ENCODE peak calls at places on chromosomes 7 and 10, in seven cellular contexts. One of them, this sample, is unnamed.

GRCh38 chr10:121722665-121723064 is 124.4 kb upstream of the FGFR2 start:
- ATAC-seq in esophagus mucosa: peak
- ATAC-seq in activated CD8-positive, alpha-beta T cell treated with anti-CD3 and anti-CD28 coated beads, Interleukin-2, amount 10 ng/mL, durations not matched to agents 7 days and 5 days: no peak
- ATAC-seq in HCT116: no peak
- ATAC-seq in mucosa of descending colon: no peak
- ATAC-seq in naive B cell: no peak
- ATAC-seq in lower lobe of right lung: no peak
- ATAC-seq in this sample: no peak

GRCh38 chr7:106424476-106425016 is 139.8 kb upstream of the NAMPT start:
- ATAC-seq in esophagus mucosa: peak
- ATAC-seq in activated CD8-positive, alpha-beta T cell treated with anti-CD3 and anti-CD28 coated beads, Interleukin-2, amount 10 ng/mL, durations not matched to agents 7 days and 5 days: no peak
- ATAC-seq in HCT116: no peak
- ATAC-seq in mucosa of descending colon: no peak
- ATAC-seq in naive B cell: no peak
- ATAC-seq in lower lobe of right lung: no peak
- ATAC-seq in this sample: no peak

GRCh38 chr7:71723859-71724258 is 591.9 kb downstream of the GALNT17 start:
- ATAC-seq in esophagus mucosa: no peak
- ATAC-seq in activated CD8-positive, alpha-beta T cell treated with anti-CD3 and anti-CD28 coated beads, Interleukin-2, amount 10 ng/mL, durations not matched to agents 7 days and 5 days: no peak
- ATAC-seq in HCT116: no peak
- ATAC-seq in mucosa of descending colon: no peak
- ATAC-seq in naive B cell: no peak
- ATAC-seq in lower lobe of right lung: no peak
- ATAC-seq in this sample: no peak

GRCh38 chr7:104931181-104931781 is 82.7 kb upstream of the KMT2E start:
- ATAC-seq in esophagus mucosa: peak
- ATAC-seq in activated CD8-positive, alpha-beta T cell treated with anti-CD3 and anti-CD28 coated beads, Interleukin-2, amount 10 ng/mL, durations not matched to agents 7 days and 5 days: no peak
- ATAC-seq in HCT116: no peak
- ATAC-seq in mucosa of descending colon: peak
- ATAC-seq in naive B cell: no peak
- ATAC-seq in lower lobe of right lung: no peak
- ATAC-seq in this sample: no peak

GRCh38 chr7:22786290-22786932 is 36.2 kb downstream of the TOMM7 start:
- ATAC-seq in esophagus mucosa: no peak
- ATAC-seq in activated CD8-positive, alpha-beta T cell treated with anti-CD3 and anti-CD28 coated beads, Interleukin-2, amount 10 ng/mL, durations not matched to agents 7 days and 5 days: no peak
- ATAC-seq in HCT116: no peak
- ATAC-seq in mucosa of descending colon: peak
- ATAC-seq in naive B cell: no peak
- ATAC-seq in lower lobe of right lung: no peak
- ATAC-seq in this sample: no peak

GRCh38 chr10:26015092-26015491 is 81.1 kb downstream of the MYO3A start:
- ATAC-seq in esophagus mucosa: no peak
- ATAC-seq in activated CD8-positive, alpha-beta T cell treated with anti-CD3 and anti-CD28 coated beads, Interleukin-2, amount 10 ng/mL, durations not matched to agents 7 days and 5 days: no peak
- ATAC-seq in HCT116: no peak
- ATAC-seq in mucosa of descending colon: no peak
- ATAC-seq in naive B cell: no peak
- ATAC-seq in lower lobe of right lung: no peak
- ATAC-seq in this sample: no peak

GRCh38 chr7:156034397-156034796 is 222.1 kb upstream of the SHH start:
- ATAC-seq in esophagus mucosa: no peak
- ATAC-seq in activated CD8-positive, alpha-beta T cell treated with anti-CD3 and anti-CD28 coated beads, Interleukin-2, amount 10 ng/mL, durations not matched to agents 7 days and 5 days: no peak
- ATAC-seq in HCT116: no peak
- ATAC-seq in mucosa of descending colon: no peak
- ATAC-seq in naive B cell: peak
- ATAC-seq in lower lobe of right lung: no peak
- ATAC-seq in this sample: peak

GRCh38 chr7:36710186-36710813 is 14.0 kb downstream of the AOAH start:
- ATAC-seq in esophagus mucosa: no peak
- ATAC-seq in activated CD8-positive, alpha-beta T cell treated with anti-CD3 and anti-CD28 coated beads, Interleukin-2, amount 10 ng/mL, durations not matched to agents 7 days and 5 days: no peak
- ATAC-seq in HCT116: no peak
- ATAC-seq in mucosa of descending colon: peak
- ATAC-seq in naive B cell: no peak
- ATAC-seq in lower lobe of right lung: no peak
- ATAC-seq in this sample: no peak

GRCh38 chr7:23618241-23618640 is 21.1 kb downstream of the CCDC126 start:
- ATAC-seq in esophagus mucosa: no peak
- ATAC-seq in activated CD8-positive, alpha-beta T cell treated with anti-CD3 and anti-CD28 coated beads, Interleukin-2, amount 10 ng/mL, durations not matched to agents 7 days and 5 days: no peak
- ATAC-seq in HCT116: no peak
- ATAC-seq in mucosa of descending colon: no peak
- ATAC-seq in naive B cell: no peak
- ATAC-seq in lower lobe of right lung: no peak
- ATAC-seq in this sample: no peak

GRCh38 chr7:30513762-30514161 is 9.1 kb upstream of the GGCT start:
- ATAC-seq in esophagus mucosa: no peak
- ATAC-seq in activated CD8-positive, alpha-beta T cell treated with anti-CD3 and anti-CD28 coated beads, Interleukin-2, amount 10 ng/mL, durations not matched to agents 7 days and 5 days: no peak
- ATAC-seq in HCT116: no peak
- ATAC-seq in mucosa of descending colon: no peak
- ATAC-seq in naive B cell: no peak
- ATAC-seq in lower lobe of right lung: no peak
- ATAC-seq in this sample: no peak

GRCh38 chr7:6162650-6163366 is 109.6 kb downstream of the CYTH3 start:
- ATAC-seq in esophagus mucosa: no peak
- ATAC-seq in activated CD8-positive, alpha-beta T cell treated with anti-CD3 and anti-CD28 coated beads, Interleukin-2, amount 10 ng/mL, durations not matched to agents 7 days and 5 days: no peak
- ATAC-seq in HCT116: no peak
- ATAC-seq in mucosa of descending colon: peak
- ATAC-seq in naive B cell: no peak
- ATAC-seq in lower lobe of right lung: no peak
- ATAC-seq in this sample: no peak

GRCh38 chr7:79965946-79966345 is 168.7 kb upstream of the GNAI1 start:
- ATAC-seq in esophagus mucosa: no peak
- ATAC-seq in activated CD8-positive, alpha-beta T cell treated with anti-CD3 and anti-CD28 coated beads, Interleukin-2, amount 10 ng/mL, durations not matched to agents 7 days and 5 days: no peak
- ATAC-seq in HCT116: no peak
- ATAC-seq in mucosa of descending colon: no peak
- ATAC-seq in naive B cell: no peak
- ATAC-seq in lower lobe of right lung: no peak
- ATAC-seq in this sample: no peak

GRCh38 chr7:69429817-69430501 is 168.3 kb upstream of the AUTS2 start:
- ATAC-seq in esophagus mucosa: no peak
- ATAC-seq in activated CD8-positive, alpha-beta T cell treated with anti-CD3 and anti-CD28 coated beads, Interleukin-2, amount 10 ng/mL, durations not matched to agents 7 days and 5 days: no peak
- ATAC-seq in HCT116: no peak
- ATAC-seq in mucosa of descending colon: peak
- ATAC-seq in naive B cell: peak
- ATAC-seq in lower lobe of right lung: no peak
- ATAC-seq in this sample: no peak

GRCh38 chr10:125132331-125132730 is 28.0 kb downstream of the CTBP2 start:
- ATAC-seq in esophagus mucosa: no peak
- ATAC-seq in activated CD8-positive, alpha-beta T cell treated with anti-CD3 and anti-CD28 coated beads, Interleukin-2, amount 10 ng/mL, durations not matched to agents 7 days and 5 days: no peak
- ATAC-seq in HCT116: no peak
- ATAC-seq in mucosa of descending colon: no peak
- ATAC-seq in naive B cell: no peak
- ATAC-seq in lower lobe of right lung: no peak
- ATAC-seq in this sample: no peak

GRCh38 chr7:1920266-1920681 is 250.2 kb downstream of the ELFN1 start:
- ATAC-seq in esophagus mucosa: no peak
- ATAC-seq in activated CD8-positive, alpha-beta T cell treated with anti-CD3 and anti-CD28 coated beads, Interleukin-2, amount 10 ng/mL, durations not matched to agents 7 days and 5 days: peak
- ATAC-seq in HCT116: no peak
- ATAC-seq in mucosa of descending colon: peak
- ATAC-seq in naive B cell: peak
- ATAC-seq in lower lobe of right lung: peak
- ATAC-seq in this sample: peak

GRCh38 chr10:100419911-100420449 is 42.8 kb upstream of the WNT8B start:
- ATAC-seq in esophagus mucosa: no peak
- ATAC-seq in activated CD8-positive, alpha-beta T cell treated with anti-CD3 and anti-CD28 coated beads, Interleukin-2, amount 10 ng/mL, durations not matched to agents 7 days and 5 days: no peak
- ATAC-seq in HCT116: no peak
- ATAC-seq in mucosa of descending colon: no peak
- ATAC-seq in naive B cell: no peak
- ATAC-seq in lower lobe of right lung: peak
- ATAC-seq in this sample: no peak

GRCh38 chr7:78179211-78179610 is 380.6 kb downstream of the PHTF2 start:
- ATAC-seq in esophagus mucosa: no peak
- ATAC-seq in activated CD8-positive, alpha-beta T cell treated with anti-CD3 and anti-CD28 coated beads, Interleukin-2, amount 10 ng/mL, durations not matched to agents 7 days and 5 days: no peak
- ATAC-seq in HCT116: no peak
- ATAC-seq in mucosa of descending colon: no peak
- ATAC-seq in naive B cell: no peak
- ATAC-seq in lower lobe of right lung: no peak
- ATAC-seq in this sample: no peak

GRCh38 chr7:158991824-158992621 is 135.7 kb downstream of the DYNC2I1 start:
- ATAC-seq in esophagus mucosa: no peak
- ATAC-seq in activated CD8-positive, alpha-beta T cell treated with anti-CD3 and anti-CD28 coated beads, Interleukin-2, amount 10 ng/mL, durations not matched to agents 7 days and 5 days: no peak
- ATAC-seq in HCT116: no peak
- ATAC-seq in mucosa of descending colon: no peak
- ATAC-seq in naive B cell: peak
- ATAC-seq in lower lobe of right lung: peak
- ATAC-seq in this sample: no peak

GRCh38 chr7:24108906-24109376 is 175.0 kb upstream of the NPY start:
- ATAC-seq in esophagus mucosa: no peak
- ATAC-seq in activated CD8-positive, alpha-beta T cell treated with anti-CD3 and anti-CD28 coated beads, Interleukin-2, amount 10 ng/mL, durations not matched to agents 7 days and 5 days: no peak
- ATAC-seq in HCT116: no peak
- ATAC-seq in mucosa of descending colon: no peak
- ATAC-seq in naive B cell: no peak
- ATAC-seq in lower lobe of right lung: no peak
- ATAC-seq in this sample: no peak

GRCh38 chr7:102072003-102072402 is 214.7 kb upstream of the SH2B2 start:
- ATAC-seq in esophagus mucosa: no peak
- ATAC-seq in activated CD8-positive, alpha-beta T cell treated with anti-CD3 and anti-CD28 coated beads, Interleukin-2, amount 10 ng/mL, durations not matched to agents 7 days and 5 days: no peak
- ATAC-seq in HCT116: no peak
- ATAC-seq in mucosa of descending colon: no peak
- ATAC-seq in naive B cell: no peak
- ATAC-seq in lower lobe of right lung: no peak
- ATAC-seq in this sample: no peak

GRCh38 chr10:12717981-12718707 is 283.4 kb downstream of the CCDC3 start:
- ATAC-seq in esophagus mucosa: peak
- ATAC-seq in activated CD8-positive, alpha-beta T cell treated with anti-CD3 and anti-CD28 coated beads, Interleukin-2, amount 10 ng/mL, durations not matched to agents 7 days and 5 days: no peak
- ATAC-seq in HCT116: no peak
- ATAC-seq in mucosa of descending colon: no peak
- ATAC-seq in naive B cell: no peak
- ATAC-seq in lower lobe of right lung: no peak
- ATAC-seq in this sample: no peak

GRCh38 chr10:77680811-77681210 is 43.2 kb upstream of the KCNMA1 start:
- ATAC-seq in esophagus mucosa: no peak
- ATAC-seq in activated CD8-positive, alpha-beta T cell treated with anti-CD3 and anti-CD28 coated beads, Interleukin-2, amount 10 ng/mL, durations not matched to agents 7 days and 5 days: no peak
- ATAC-seq in HCT116: no peak
- ATAC-seq in mucosa of descending colon: peak
- ATAC-seq in naive B cell: no peak
- ATAC-seq in lower lobe of right lung: no peak
- ATAC-seq in this sample: no peak

GRCh38 chr10:71075066-71075758 is 137.2 kb upstream of the UNC5B start:
- ATAC-seq in esophagus mucosa: peak
- ATAC-seq in activated CD8-positive, alpha-beta T cell treated with anti-CD3 and anti-CD28 coated beads, Interleukin-2, amount 10 ng/mL, durations not matched to agents 7 days and 5 days: no peak
- ATAC-seq in HCT116: no peak
- ATAC-seq in mucosa of descending colon: no peak
- ATAC-seq in naive B cell: no peak
- ATAC-seq in lower lobe of right lung: no peak
- ATAC-seq in this sample: no peak

GRCh38 chr10:98269435-98269912 is 1.5 kb upstream of the LOXL4 start:
- ATAC-seq in esophagus mucosa: peak
- ATAC-seq in activated CD8-positive, alpha-beta T cell treated with anti-CD3 and anti-CD28 coated beads, Interleukin-2, amount 10 ng/mL, durations not matched to agents 7 days and 5 days: no peak
- ATAC-seq in HCT116: peak
- ATAC-seq in mucosa of descending colon: peak
- ATAC-seq in naive B cell: no peak
- ATAC-seq in lower lobe of right lung: peak
- ATAC-seq in this sample: no peak

GRCh38 chr7:130182990-130183389 is 22.2 kb downstream of the TMEM209 start:
- ATAC-seq in esophagus mucosa: no peak
- ATAC-seq in activated CD8-positive, alpha-beta T cell treated with anti-CD3 and anti-CD28 coated beads, Interleukin-2, amount 10 ng/mL, durations not matched to agents 7 days and 5 days: no peak
- ATAC-seq in HCT116: no peak
- ATAC-seq in mucosa of descending colon: no peak
- ATAC-seq in naive B cell: no peak
- ATAC-seq in lower lobe of right lung: no peak
- ATAC-seq in this sample: no peak

This sample was measured in stimulated activated memory B cell treated with anti-CD40 and anti-IgM and Interleukin-4, amounts not matched to agents 10 μg/mL and 1 μg/mL and 100 μg/mL, for 72 hours.